ENCODE peak calls at places on chromosomes 13 and 19, in six cellular contexts. R is ovary, I is fibroblast of lung, U is colonic mucosa, Y is AG04450, V is WERI-Rb-1. X is an unnamed sample.

GRCh38 chr13:48532146-48532472 is 771 bp downstream of the RCBTB2 start:
- DNase-seq in Y (peak; percentile 13), V (no peak), I (peak; percentile 52), R (no peak), U (peak; percentile 62), X (no peak)

GRCh38 chr13:92187378-92187989 is 789.1 kb downstream of the GPC5 start:
- DNase-seq in I (peak; percentile 46), U (peak; percentile 28), Y (no peak), V (peak; percentile 58), R (no peak), X (no peak)

GRCh38 chr13:27607125-27607524 is 13.2 kb downstream of the LNX2 start:
- DNase-seq in V (no peak), I (peak; percentile 85), Y (peak; percentile 41), R (no peak), U (peak; percentile 26), X (peak; percentile 23)

GRCh38 chr19:48510421-48511268 is 990 bp downstream of the LMTK3 start:
- DNase-seq in Y (no peak), V (peak; percentile 71), U (peak; percentile 74), R (peak; percentile 75), I (peak; percentile 33), X (peak; percentile 60)

GRCh38 chr13:41137241-41137640 is 4.6 kb upstream of the KBTBD6 start:
- DNase-seq in R (no peak), Y (no peak), V (no peak), U (no peak), I (no peak), X (no peak)

GRCh38 chr13:102651392-102651791 is 43.5 kb downstream of the METTL21C start:
- DNase-seq in Y (no peak), I (peak; percentile 32), V (no peak), R (no peak), U (no peak), X (no peak)

GRCh38 chr13:50866817-50867640 is 23.5 kb upstream of the DLEU7 start:
- DNase-seq in U (no peak), I (peak; percentile 13), Y (no peak), V (no peak), R (no peak), X (no peak)

GRCh38 chr13:29190298-29190697 is 370.2 kb downstream of the MTUS2 start:
- DNase-seq in Y (no peak), V (no peak), U (no peak), R (no peak), I (no peak), X (no peak)

GRCh38 chr19:34430738-34431625 is 2.8 kb downstream of the UBA2 start:
- DNase-seq in U (no peak), V (peak; percentile 21), R (no peak), I (peak; percentile 41), Y (no peak), X (no peak)

GRCh38 chr13:40672310-40673060 is 6.0 kb upstream of the FOXO1 start:
- DNase-seq in U (no peak), I (peak; percentile 84), R (no peak), V (no peak), Y (peak; percentile 15), X (no peak)

GRCh38 chr19:14519860-14520407 is 1.7 kb upstream of the DNAJB1 start:
- DNase-seq in Y (no peak), I (peak; percentile 89), R (no peak), U (peak; percentile 53), V (no peak), X (no peak)

GRCh38 chr13:109657395-109657794 is 129.0 kb downstream of the IRS2 start:
- DNase-seq in U (no peak), V (no peak), Y (no peak), R (no peak), I (no peak), X (no peak)

GRCh38 chr13:40472427-40473220 is 193.8 kb downstream of the FOXO1 start:
- DNase-seq in V (no peak), R (no peak), U (no peak), Y (no peak), I (no peak), X (no peak)

GRCh38 chr19:33384983-33385382 is 11.5 kb downstream of the CEBPG start:
- DNase-seq in V (no peak), R (no peak), U (no peak), Y (no peak), I (no peak), X (no peak)

GRCh38 chr13:26036383-26036782 is 15.4 kb downstream of the SHISA2 start:
- DNase-seq in Y (no peak), U (no peak), I (no peak), R (no peak), V (no peak), X (no peak)
- H3K9me3 ChIP-seq in Y (no peaks in the 10 kb centered on the region), U (no peaks in the 10 kb centered on the region), I (no peaks in the 10 kb centered on the region), R (no peaks in the 10 kb centered on the region), V (peaks cover 6% of the 10 kb centered on the region), X (no peaks in the 10 kb centered on the region)

GRCh38 chr13:71722206-71722605 is 144.8 kb downstream of the DACH1 start:
- DNase-seq in R (no peak), Y (no peak), V (no peak), U (no peak), I (peak; percentile 41), X (no peak)
- H3K27ac ChIP-seq in R (no peak overlapping the region), Y (no peak overlapping the region), V (no peak overlapping the region), U (no peak overlapping the region), I (no peak overlapping the region), X (no peak overlapping the region)

DNA sequence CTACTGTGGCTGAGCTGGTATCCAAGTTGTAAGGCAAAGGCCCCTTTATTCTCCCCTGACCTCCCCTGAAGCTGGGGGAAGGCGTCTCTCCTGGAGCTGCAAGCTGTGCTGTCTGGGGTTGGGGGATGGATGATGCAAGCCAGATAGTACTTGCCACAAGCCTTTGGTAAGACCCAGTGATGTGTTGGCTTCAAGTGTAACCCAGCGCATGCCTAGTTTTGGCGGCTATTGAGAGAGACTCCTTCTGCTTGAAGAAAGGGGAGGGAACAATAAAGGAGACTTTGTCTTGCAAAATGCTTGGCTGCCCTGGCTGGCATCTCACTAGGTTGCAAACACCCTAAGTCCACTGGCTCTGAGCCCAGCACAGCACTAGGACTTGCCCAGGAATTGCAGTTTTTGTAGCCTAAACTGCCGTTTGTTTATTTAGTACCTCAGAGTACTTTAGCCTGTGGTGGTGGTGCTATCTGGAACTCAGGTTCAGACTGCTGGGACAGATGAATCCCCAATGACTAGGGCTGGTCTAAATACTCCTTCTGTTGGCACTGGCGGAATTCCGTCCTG is 108.2 kb downstream of the TNFSF13B start:
- DNase-seq in U (no peak), V (no peak), Y (no peak), I (no peak), R (no peak), X (no peak)
- H3K9me3 ChIP-seq in U (no peaks in the 10 kb centered on the region), V (no peaks in the 10 kb centered on the region), Y (no peaks in the 10 kb centered on the region), I (no peaks in the 10 kb centered on the region), R (no peaks in the 10 kb centered on the region), X (no peaks in the 10 kb centered on the region)

GRCh38 chr13:111858571-111858970 is 208.4 kb upstream of the SOX1 start:
- DNase-seq in R (no peak), U (no peak), V (no peak), Y (no peak), I (no peak), X (no peak)

GRCh38 chr13:111855786-111856185 is 211.2 kb upstream of the SOX1 start:
- DNase-seq in Y (no peak), U (no peak), V (no peak), I (no peak), R (no peak), X (no peak)

GRCh38 chr13:111857846-111858560 is 208.9 kb upstream of the SOX1 start:
- DNase-seq in V (no peak), R (no peak), Y (no peak), I (no peak), U (no peak), X (no peak)

GRCh38 chr13:111856571-111856970 is 210.4 kb upstream of the SOX1 start:
- DNase-seq in Y (no peak), R (no peak), I (no peak), U (no peak), V (no peak), X (no peak)

GRCh38 chr13:111857336-111857735 is 209.6 kb upstream of the SOX1 start:
- DNase-seq in U (no peak), V (no peak), Y (no peak), R (no peak), I (no peak), X (no peak)
- H3K27ac ChIP-seq in U (no peak overlapping the region), V (no peak overlapping the region), Y (no peak overlapping the region), R (no peak overlapping the region), I (no peak overlapping the region), X (no peak overlapping the region)

DNA sequence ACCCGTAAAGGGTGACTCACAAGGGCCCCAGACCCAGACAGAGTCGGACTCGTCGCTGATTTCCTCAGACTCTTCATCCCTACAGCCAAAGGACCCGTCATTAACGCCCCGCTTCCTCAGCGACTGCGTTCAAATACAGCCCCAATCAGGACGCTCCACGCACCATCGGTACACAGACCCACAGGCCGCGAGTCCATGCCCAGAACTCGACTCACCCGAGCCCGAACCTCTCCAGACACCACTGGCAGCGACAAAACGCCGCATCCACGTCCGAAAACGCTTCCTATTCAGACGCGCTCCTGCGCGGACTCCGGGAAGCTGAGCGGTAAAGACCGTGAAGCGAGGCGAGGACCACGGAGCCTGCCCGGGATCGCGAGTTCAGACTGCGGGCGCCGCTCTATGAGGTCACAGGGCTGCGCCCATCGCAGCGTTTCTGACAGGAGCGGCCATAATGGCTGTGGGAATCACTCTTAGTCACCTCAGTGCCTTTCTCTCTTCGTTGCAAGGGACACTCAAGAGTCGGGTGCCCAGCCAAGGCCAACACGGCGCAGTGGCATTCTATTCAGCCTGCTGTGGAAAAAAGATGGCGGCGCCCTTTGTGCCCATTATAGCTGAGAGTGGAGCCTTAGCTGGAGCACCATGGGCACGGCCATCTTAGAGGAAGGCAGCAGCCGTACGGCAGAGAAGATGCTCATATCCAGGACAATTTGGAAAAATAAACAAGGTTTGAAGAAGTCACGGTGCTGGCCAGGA is at the start of gene ZNF614:
- DNase-seq in R (peak; percentile 89), Y (no peak), I (peak; percentile 88), V (peak; percentile 81), U (peak; percentile 87), X (peak; percentile 86)
- H3K9me3 ChIP-seq in R (peaks cover 37% of the 10 kb centered on the region), Y (peaks cover 28% of the 10 kb centered on the region), I (peaks cover 2% of the 10 kb centered on the region), V (peaks cover 15% of the 10 kb centered on the region), U (no peaks in the 10 kb centered on the region), X (peaks cover 63% of the 10 kb centered on the region)

GRCh38 chr13:113315992-113316391 is 19.0 kb downstream of the LAMP1 start:
- DNase-seq in I (no peak), R (no peak), U (no peak), Y (no peak), V (no peak), X (no peak)
- H3K27ac ChIP-seq in I (no peak overlapping the region), R (no peak overlapping the region), U (no peak overlapping the region), Y (no peak overlapping the region), V (no peak overlapping the region), X (no peak overlapping the region)

GRCh38 chr19:15828121-15828620 is 12.7 kb upstream of the OR10H1 start:
- DNase-seq in I (no peak), Y (no peak), V (no peak), R (no peak), U (no peak), X (no peak)

GRCh38 chr19:15831626-15832025 is 16.2 kb upstream of the OR10H1 start:
- DNase-seq in U (no peak), I (no peak), R (no peak), Y (no peak), V (no peak), X (no peak)

GRCh38 chr19:15825753-15826152 is 10.3 kb upstream of the OR10H1 start:
- DNase-seq in Y (no peak), U (no peak), V (no peak), R (no peak), I (no peak), X (no peak)

GRCh38 chr19:15829277-15829770 is 13.9 kb upstream of the OR10H1 start:
- DNase-seq in I (no peak), V (no peak), Y (no peak), U (no peak), R (no peak), X (no peak)

GRCh38 chr19:15829786-15830185 is 14.3 kb upstream of the OR10H1 start:
- DNase-seq in U (no peak), V (no peak), R (no peak), Y (no peak), I (no peak), X (no peak)
- H3K9me3 ChIP-seq in U (no peaks in the 10 kb centered on the region), V (no peaks in the 10 kb centered on the region), R (no peaks in the 10 kb centered on the region), Y (no peaks in the 10 kb centered on the region), I (no peaks in the 10 kb centered on the region), X (no peaks in the 10 kb centered on the region)